ENCODE peak calls at places on chromosomes 12 and 14, in six cellular contexts. E, Q, K, D, F and C are unnamed samples. For H3K9me3, the result is how much of the 10 kb centered on the place peaks cover.

GRCh38 chr12:77032406-77032805 is 33.0 kb downstream of the E2F7 start:
- DNase-seq in E (no peak), Q (no peak), K (no peak), D (no peak), F (no peak), C (no peak)

GRCh38 chr14:24695265-24696241 is 61.6 kb upstream of the GZMB start:
- DNase-seq in E (no peak), Q (no peak), K (no peak), D (no peak), F (no peak), C (no peak)

GRCh38 chr12:120247621-120248030 is 17.9 kb downstream of the PXN start:
- DNase-seq in E (no peak), Q (no peak), K (no peak), D (no peak), F (no peak), C (no peak)

GRCh38 chr12:124583854-124584253 is 16.4 kb upstream of the NCOR2 start:
- DNase-seq in E (no peak), Q (no peak), K (no peak), D (no peak), F (no peak), C (no peak)

GRCh38 chr12:54591001-54591591 is 2.6 kb upstream of the PPP1R1A start:
- DNase-seq in E (no peak), Q (no peak), K (no peak), D (peak), F (no peak), C (no peak)

GRCh38 chr12:108495054-108495453 is 20.0 kb upstream of the FICD start:
- DNase-seq in E (no peak), Q (no peak), K (no peak), D (no peak), F (peak), C (no peak)

GRCh38 chr12:1130164-1130563 is 139.1 kb downstream of the ERC1 start:
- DNase-seq in E (no peak), Q (no peak), K (no peak), D (peak), F (no peak), C (no peak)

GRCh38 chr12:124686001-124686884 is 118.8 kb upstream of the NCOR2 start:
- DNase-seq in E (no peak), Q (no peak), K (no peak), D (no peak), F (no peak), C (no peak)

GRCh38 chr14:55071870-55072640 is 20.6 kb downstream of the MAPK1IP1L start:
- DNase-seq in E (peak), Q (no peak), K (no peak), D (no peak), F (no peak), C (peak)

GRCh38 chr12:49872781-49873181 is 29.9 kb upstream of the BCDIN3D start:
- DNase-seq in E (no peak), Q (no peak), K (no peak), D (no peak), F (no peak), C (no peak)

GRCh38 chr14:76922599-76922998 is 96.4 kb downstream of the LRRC74A start:
- DNase-seq in E (no peak), Q (no peak), K (no peak), D (no peak), F (no peak), C (no peak)

GRCh38 chr14:78974691-78975090 is 804.5 kb downstream of the NRXN3 start:
- DNase-seq in E (no peak), Q (no peak), K (no peak), D (no peak), F (no peak), C (no peak)

GRCh38 chr12:34600592-34601462 is 578.5 kb downstream of the ALG10 start:
- DNase-seq in E (no peak), Q (peak), K (peak), D (no peak), F (no peak), C (no peak)

GRCh38 chr12:34597548-34598351 is 575.5 kb downstream of the ALG10 start:
- DNase-seq in E (no peak), Q (peak), K (no peak), D (peak), F (no peak), C (no peak)

GRCh38 chr12:34599530-34600513 is 577.5 kb downstream of the ALG10 start:
- DNase-seq in E (no peak), Q (peak), K (peak), D (no peak), F (no peak), C (no peak)

GRCh38 chr12:34598352-34598827 is 576.1 kb downstream of the ALG10 start:
- DNase-seq in E (no peak), Q (no peak), K (peak), D (no peak), F (no peak), C (no peak)

GRCh38 chr12:34598851-34599529 is 576.7 kb downstream of the ALG10 start:
- DNase-seq in E (no peak), Q (peak), K (peak), D (no peak), F (no peak), C (no peak)
- H3K9me3 ChIP-seq in E (under half), Q (under half), K (under half), D (half or more), F (under half), C (half or more)

DNA sequence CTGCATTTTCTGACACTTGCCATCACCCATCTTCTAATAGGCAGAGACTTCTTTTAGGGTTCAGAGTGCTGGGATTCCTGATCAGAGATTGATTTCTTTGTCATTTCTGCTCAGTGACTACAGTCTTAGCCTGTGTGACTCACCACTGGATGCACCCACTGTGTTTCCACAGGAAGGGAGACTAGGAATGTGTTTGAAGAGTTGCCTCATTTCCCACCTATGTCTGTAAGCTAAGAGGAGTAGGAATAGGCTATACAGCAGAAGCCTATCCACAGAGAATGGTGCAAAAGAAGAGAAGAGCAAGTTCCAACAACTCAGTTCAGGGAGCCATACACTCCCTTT is 60.2 kb upstream of the ACTN1 start:
- DNase-seq in E (no peak), Q (no peak), K (no peak), D (no peak), F (no peak), C (no peak)
- H3K27ac ChIP-seq in E (peak), Q (peak), K (no peak), D (peak), F (no peak), C (peak)

GRCh38 chr12:31970199-31970598 is 11.0 kb downstream of the RESF1 start:
- DNase-seq in E (no peak), Q (no peak), K (no peak), D (no peak), F (no peak), C (no peak)
- H3K9me3 ChIP-seq in E (under half), Q (under half), K (under half), D (under half), F (under half), C (under half)

GRCh38 chr12:69897744-69898143 is 72.7 kb downstream of the MYRFL start:
- DNase-seq in E (peak), Q (peak), K (no peak), D (no peak), F (no peak), C (peak)
- H3K27ac ChIP-seq in E (peak), Q (no peak), K (no peak), D (no peak), F (no peak), C (no peak)

GRCh38 chr12:131851741-131852550 is 23.8 kb downstream of the MMP17 start:
- DNase-seq in E (no peak), Q (no peak), K (no peak), D (no peak), F (no peak), C (no peak)
- H3K9me3 ChIP-seq in E (under half), Q (under half), K (under half), D (under half), F (under half), C (under half)

GRCh38 chr12:4034926-4035325 is 161.7 kb upstream of the PARP11 start:
- DNase-seq in E (no peak), Q (no peak), K (no peak), D (no peak), F (no peak), C (no peak)

GRCh38 chr12:4031703-4032291 is 158.6 kb upstream of the PARP11 start:
- DNase-seq in E (peak), Q (no peak), K (peak), D (peak), F (no peak), C (peak)

GRCh38 chr12:4032906-4033628 is 159.9 kb upstream of the PARP11 start:
- DNase-seq in E (no peak), Q (no peak), K (no peak), D (no peak), F (no peak), C (no peak)

GRCh38 chr12:4027412-4027811 is 154.2 kb upstream of the PARP11 start:
- DNase-seq in E (no peak), Q (no peak), K (no peak), D (no peak), F (no peak), C (no peak)

DNA sequence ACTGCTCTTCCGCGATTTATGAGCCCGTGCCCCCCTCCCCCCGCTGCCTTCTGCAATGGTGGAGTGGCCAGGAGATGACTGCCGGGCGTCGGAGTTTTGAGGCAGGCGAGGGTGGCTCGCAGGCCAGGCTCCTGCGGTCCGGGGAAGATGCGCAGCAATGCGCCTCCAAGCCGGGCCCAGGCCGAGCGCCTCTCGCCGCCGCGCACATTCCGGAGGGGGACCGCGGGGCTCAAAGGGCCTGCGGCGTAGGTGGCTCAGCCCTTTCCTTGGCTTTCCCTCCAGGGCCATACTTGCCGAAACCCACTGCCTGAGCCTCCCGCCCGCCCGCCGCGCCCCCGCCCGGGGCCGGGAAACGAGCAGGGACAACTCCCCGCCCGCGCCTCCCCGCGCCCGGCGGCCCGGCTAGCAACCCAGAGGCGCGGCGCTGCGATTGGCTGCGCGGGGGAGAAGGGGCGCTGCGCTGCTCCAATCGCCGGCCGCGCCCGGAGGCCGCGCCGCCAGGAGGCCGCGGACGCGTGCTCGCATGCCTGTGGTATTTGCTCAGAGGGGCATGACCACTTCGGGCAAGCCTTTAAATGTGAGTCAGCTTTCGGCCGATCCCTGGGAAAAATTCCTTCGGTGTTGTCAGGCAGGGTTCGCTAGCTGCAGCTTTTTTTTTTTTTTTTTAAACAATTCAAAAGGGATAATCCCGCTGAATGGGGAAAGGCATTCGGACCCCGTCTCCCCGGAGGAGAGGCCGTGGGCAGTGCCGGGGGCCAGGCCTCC is 157.9 kb upstream of the PARP11 start:
- DNase-seq in E (peak), Q (peak), K (peak), D (peak), F (peak), C (peak)
- H3K27ac ChIP-seq in E (peak), Q (peak), K (peak), D (peak), F (no peak), C (peak)

GRCh38 chr14:38108681-38109080 is 99.0 kb upstream of the SSTR1 start:
- DNase-seq in E (no peak), Q (no peak), K (no peak), D (no peak), F (no peak), C (no peak)

GRCh38 chr14:38107216-38107631 is 100.5 kb upstream of the SSTR1 start:
- DNase-seq in E (no peak), Q (no peak), K (no peak), D (no peak), F (no peak), C (no peak)

GRCh38 chr14:38113546-38113945 is 94.2 kb upstream of the SSTR1 start:
- DNase-seq in E (no peak), Q (no peak), K (no peak), D (no peak), F (no peak), C (no peak)

GRCh38 chr14:38110258-38110657 is 97.4 kb upstream of the SSTR1 start:
- DNase-seq in E (no peak), Q (no peak), K (no peak), D (no peak), F (no peak), C (no peak)

DNA sequence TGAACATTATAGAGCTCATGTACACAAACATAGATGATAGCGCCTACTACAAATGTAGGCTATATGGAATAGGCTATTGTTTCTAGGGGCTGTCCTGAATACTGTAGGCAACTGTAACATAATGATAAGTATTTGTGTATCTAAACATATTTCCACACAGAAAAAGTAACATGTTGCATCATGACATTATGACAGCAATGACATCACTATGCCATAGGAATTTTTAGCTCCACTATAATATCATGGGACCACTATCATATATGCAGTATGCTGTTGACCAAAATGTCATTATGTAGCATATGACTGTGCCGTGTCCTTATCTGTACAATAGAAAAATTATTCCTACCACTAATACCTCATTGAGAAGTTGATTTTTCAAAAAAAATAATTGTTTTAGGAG is 96.7 kb upstream of the SSTR1 start:
- DNase-seq in E (no peak), Q (no peak), K (no peak), D (no peak), F (no peak), C (no peak)
- H3K9me3 ChIP-seq in E (under half), Q (under half), K (under half), D (under half), F (under half), C (under half)

GRCh38 chr12:13443028-13443427 is 246.5 kb downstream of the EMP1 start:
- DNase-seq in E (no peak), Q (no peak), K (no peak), D (no peak), F (no peak), C (no peak)
- H3K27ac ChIP-seq in E (peak), Q (no peak), K (no peak), D (no peak), F (no peak), C (peak)